ENCODE peak calls at places on chromosomes 7 and 10, in six cellular contexts. J is activated CD8-positive, alpha-beta T cell treated with anti-CD3 and anti-CD28 coated beads for 36 hours; H is cardiac muscle cell; Z is heart right ventricle; O is bronchial epithelial cell; K is WTC11. Q is an unnamed sample.
A peak's percentile ranks its signal among the peaks of the same experiment; 100 is the strongest.

GRCh38 chr10:70234668-70235447 is 1.6 kb upstream of the PPA1 start:
- DNase-seq in K (no peak), J (no peak), Z (no peak), H (peak; percentile 88), O (no peak), Q (no peak)

GRCh38 chr10:119189811-119190282 is 11.2 kb upstream of the PRDX3 start:
- DNase-seq in O (peak; percentile 18), K (no peak), H (peak; percentile 95), J (peak; percentile 35), Z (no peak), Q (no peak)

GRCh38 chr10:71143610-71144009 is 68.8 kb upstream of the UNC5B start:
- DNase-seq in J (no peak), H (no peak), O (no peak), Z (no peak), K (no peak), Q (no peak)

GRCh38 chr7:22476822-22477221 is 23.2 kb downstream of the STEAP1B start:
- DNase-seq in K (no peak), O (no peak), Z (no peak), H (no peak), J (no peak), Q (no peak)

GRCh38 chr10:126904807-126905686 is at the start of gene DOCK1:
- DNase-seq in Z (peak; percentile 73), H (peak; percentile 78), K (peak; percentile 73), O (peak; percentile 41), J (peak; percentile 17), Q (peak; percentile 81)

GRCh38 chr7:66535414-66536329 is 93.0 kb upstream of the KCTD7 start:
- DNase-seq in J (no peak), H (no peak), K (no peak), O (no peak), Z (no peak), Q (no peak)

GRCh38 chr10:80540644-80541143 is 3.0 kb downstream of the SH2D4B start:
- DNase-seq in H (no peak), O (peak; percentile 82), K (no peak), Z (no peak), J (no peak), Q (no peak)

GRCh38 chr10:131242007-131242406 is 69.5 kb downstream of the TCERG1L start:
- DNase-seq in Z (no peak), O (no peak), J (no peak), H (no peak), K (peak; percentile 35), Q (no peak)

GRCh38 chr10:8407561-8408021 is 353.1 kb downstream of the GATA3 start:
- DNase-seq in H (no peak), Z (no peak), J (no peak), O (no peak), K (no peak), Q (no peak)

GRCh38 chr10:100827819-100828743 is 82.7 kb downstream of the PAX2 start:
- DNase-seq in O (no peak), H (no peak), J (peak; percentile 56), K (peak; percentile 68), Z (peak; percentile 35), Q (peak; percentile 35)

GRCh38 chr7:138350701-138351357 is 109.2 kb upstream of the TRIM24 start:
- DNase-seq in Z (no peak), O (no peak), H (peak; percentile 79), K (no peak), J (no peak), Q (no peak)

GRCh38 chr7:131231381-131232220 is 96.1 kb upstream of the MKLN1 start:
- DNase-seq in H (peak; percentile 76), Z (peak; percentile 23), O (no peak), K (no peak), J (peak; percentile 84), Q (peak; percentile 37)

GRCh38 chr7:126803060-126803665 is 449.6 kb downstream of the GRM8 start:
- DNase-seq in J (peak; percentile 59), Z (no peak), O (peak; percentile 71), K (peak; percentile 59), H (peak; percentile 76), Q (peak; percentile 85)

GRCh38 chr10:77195101-77195500 is 442.5 kb downstream of the KCNMA1 start:
- DNase-seq in J (no peak), H (peak; percentile 80), O (peak; percentile 79), K (no peak), Z (no peak), Q (no peak)

GRCh38 chr7:116395125-116395791 is 104.3 kb upstream of the CAV2 start:
- DNase-seq in O (peak; percentile 98), K (no peak), J (no peak), H (peak; percentile 79), Z (no peak), Q (no peak)

GRCh38 chr7:55432937-55433784 is 68.0 kb downstream of the LANCL2 start:
- DNase-seq in Z (no peak), O (peak; percentile 59), H (peak; percentile 47), J (peak; percentile 33), K (no peak), Q (no peak)

GRCh38 chr7:107564553-107565298 is 955 bp downstream of the DUS4L start:
- DNase-seq in H (peak; percentile 62), O (peak; percentile 97), J (no peak), K (no peak), Z (no peak), Q (no peak)

GRCh38 chr10:27285093-27285492 is 44.5 kb upstream of the ACBD5 start:
- DNase-seq in Z (no peak), K (peak; percentile 16), H (peak; percentile 26), J (peak; percentile 59), O (peak; percentile 0), Q (peak; percentile 27)

GRCh38 chr7:83289396-83289993 is 126.8 kb upstream of the PCLO start:
- DNase-seq in O (no peak), K (no peak), H (no peak), Z (no peak), J (no peak), Q (no peak)

GRCh38 chr10:119306514-119306951 is 99.2 kb downstream of the GRK5 start:
- DNase-seq in J (peak; percentile 87), O (peak; percentile 60), K (peak; percentile 25), Z (no peak), H (no peak), Q (peak; percentile 42)

GRCh38 chr10:73774637-73775036 is 7.2 kb upstream of the CHCHD1 start:
- DNase-seq in H (peak; percentile 56), J (no peak), Z (no peak), O (peak; percentile 40), K (no peak), Q (no peak)

GRCh38 chr10:29377333-29377961 is 88.6 kb downstream of the LYZL1 start:
- DNase-seq in O (peak; percentile 27), K (no peak), H (peak; percentile 50), Z (no peak), J (peak; percentile 4), Q (peak; percentile 23)

GRCh38 chr10:48811461-48811860 is 126.8 kb downstream of the WDFY4 start:
- DNase-seq in H (no peak), Z (no peak), J (no peak), O (peak; percentile 80), K (no peak), Q (no peak)

DNA sequence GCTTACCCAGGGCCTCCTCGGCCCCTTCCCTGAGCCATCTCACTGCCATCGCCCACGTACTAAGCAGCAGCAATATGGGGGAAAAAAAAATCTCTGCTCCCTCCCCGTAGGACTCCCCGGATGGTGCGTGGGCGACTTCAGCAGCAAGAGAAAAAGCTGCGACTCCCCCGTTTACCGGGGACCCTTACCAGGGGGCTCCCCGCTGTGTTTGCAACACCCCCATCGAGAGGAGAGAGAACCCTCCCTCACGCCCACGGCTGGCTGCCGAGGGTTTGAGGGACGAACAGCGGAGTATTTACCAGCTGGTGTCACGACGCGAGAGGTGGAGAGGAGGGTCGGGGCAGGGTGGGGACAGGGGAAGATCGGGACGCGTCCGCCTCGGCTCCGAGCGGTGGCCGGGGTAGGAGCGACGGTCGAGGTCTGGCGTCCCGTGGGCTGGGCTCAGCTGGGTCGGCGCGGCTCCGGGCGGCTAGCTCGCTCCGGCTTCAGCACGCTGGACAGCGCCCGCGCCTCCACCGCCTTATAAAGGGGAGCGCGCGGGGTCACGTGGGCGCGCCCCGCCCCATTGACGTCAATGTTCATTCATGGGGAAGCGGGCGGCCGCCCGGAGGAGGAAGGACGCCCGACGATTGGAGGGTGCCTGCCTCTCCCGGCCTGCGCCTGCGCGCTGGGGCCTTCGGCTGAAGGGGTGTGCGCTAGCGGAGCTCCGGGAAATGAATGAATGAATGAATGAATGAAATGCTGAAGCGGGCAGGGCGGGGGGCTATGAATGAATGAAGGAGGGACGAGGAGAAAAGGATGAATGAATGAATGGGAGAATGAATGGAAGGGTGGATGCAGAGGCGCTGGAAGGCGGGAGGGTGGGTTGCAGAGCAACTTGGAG is at the start of gene VGF:
- DNase-seq in Z (peak; percentile 93), K (peak; percentile 98), J (peak; percentile 96), O (peak; percentile 70), H (peak; percentile 96), Q (peak; percentile 97)
- TF ChIP-seq CTCF in Z (no peak), K (no peak), J (no peak), O (no peak), H (no peak), Q (no peak)

GRCh38 chr7:36937754-36938551 is 213.7 kb upstream of the AOAH start:
- DNase-seq in K (no peak), Z (no peak), H (peak; percentile 10), J (peak; percentile 17), O (no peak), Q (no peak)
- TF ChIP-seq CTCF in K (no peak), Z (no peak), H (no peak), J (no peak), O (no peak), Q (no peak)

DNA sequence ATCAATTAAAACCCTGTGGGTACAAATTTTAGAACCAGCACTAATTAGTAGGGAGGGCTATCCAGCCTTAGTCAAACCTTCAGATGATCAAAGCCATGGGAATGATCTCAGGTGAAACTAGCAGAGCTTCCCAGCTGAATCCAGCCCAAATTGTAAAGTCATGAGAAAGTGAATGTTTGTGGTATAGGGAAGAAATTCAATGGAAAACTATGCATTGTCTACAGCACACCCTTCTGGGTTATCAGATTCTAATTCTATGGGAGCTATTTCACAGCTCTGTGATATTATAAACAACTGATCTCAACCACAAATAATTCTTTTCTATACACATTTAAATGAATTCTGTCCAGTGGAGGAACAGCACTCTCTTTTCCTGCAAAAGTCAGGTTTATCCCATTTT is 24.6 kb upstream of the BMPER start:
- DNase-seq in O (peak; percentile 73), K (no peak), H (no peak), J (no peak), Z (no peak), Q (no peak)
- TF ChIP-seq CTCF in O (no peak), K (no peak), H (no peak), J (no peak), Z (no peak), Q (no peak)

GRCh38 chr7:18754766-18755165 is 259.2 kb downstream of the HDAC9 start:
- DNase-seq in K (no peak), O (no peak), J (no peak), Z (no peak), H (peak; percentile 49), Q (no peak)
- TF ChIP-seq CTCF in K (no peak), O (no peak), J (no peak), Z (no peak), H (peak; percentile 15), Q (no peak)

GRCh38 chr10:117741524-117741923 is 199.0 kb downstream of the EMX2 start:
- DNase-seq in K (no peak), J (no peak), O (no peak), Z (no peak), H (no peak), Q (no peak)
- TF ChIP-seq CTCF in K (peak; percentile 21), J (no peak), O (peak; percentile 7), Z (no peak), H (no peak), Q (no peak)

Q was measured in mucosa of descending colon.